ENCODE peak calls at places on chromosomes 1 and 21, in seven cellular contexts. One of them, this sample, is unnamed.
A peak's percentile ranks its signal among the peaks of the same experiment; 100 is the strongest.

GRCh38 chr1:93490357-93490756 is 42.4 kb downstream of the FNBP1L start:
- DNase-seq in IMR-90: no peak
- DNase-seq in fibroblast of lung: no peak
- DNase-seq in adrenal gland: no peak
- DNase-seq in gastrocnemius medialis: no peak
- DNase-seq in A549: no peak
- DNase-seq in CD8-positive, alpha-beta T cell: no peak
- DNase-seq in this sample: no peak

GRCh38 chr1:167447521-167448136 is 70.7 kb downstream of the CD247 start:
- DNase-seq in fibroblast of lung: no peak
- DNase-seq in gastrocnemius medialis: no peak
- DNase-seq in CD8-positive, alpha-beta T cell: peak; percentile 75
- DNase-seq in adrenal gland: no peak
- DNase-seq in IMR-90: no peak
- DNase-seq in A549: peak; percentile 61
- DNase-seq in this sample: no peak

GRCh38 chr1:178262101-178262500 is 168.2 kb downstream of the RASAL2 start:
- DNase-seq in CD8-positive, alpha-beta T cell: no peak
- DNase-seq in fibroblast of lung: peak; percentile 80
- DNase-seq in gastrocnemius medialis: no peak
- DNase-seq in IMR-90: peak; percentile 92
- DNase-seq in adrenal gland: no peak
- DNase-seq in A549: peak; percentile 76
- DNase-seq in this sample: peak; percentile 80

GRCh38 chr21:34278451-34278850 is 85.4 kb upstream of the KCNE2 start:
- DNase-seq in IMR-90: no peak
- DNase-seq in adrenal gland: no peak
- DNase-seq in A549: no peak
- DNase-seq in fibroblast of lung: no peak
- DNase-seq in gastrocnemius medialis: no peak
- DNase-seq in CD8-positive, alpha-beta T cell: no peak
- DNase-seq in this sample: no peak

GRCh38 chr1:19232526-19232851 is 18.8 kb downstream of the EMC1 start:
- DNase-seq in fibroblast of lung: peak; percentile 37
- DNase-seq in CD8-positive, alpha-beta T cell: no peak
- DNase-seq in A549: no peak
- DNase-seq in gastrocnemius medialis: peak; percentile 68
- DNase-seq in adrenal gland: peak; percentile 89
- DNase-seq in IMR-90: peak; percentile 68
- DNase-seq in this sample: peak; percentile 61

GRCh38 chr1:73674945-73675561 is 522.9 kb downstream of the LRRIQ3 start:
- DNase-seq in gastrocnemius medialis: no peak
- DNase-seq in A549: peak; percentile 1
- DNase-seq in IMR-90: no peak
- DNase-seq in adrenal gland: no peak
- DNase-seq in fibroblast of lung: peak; percentile 8
- DNase-seq in CD8-positive, alpha-beta T cell: no peak
- DNase-seq in this sample: peak; percentile 19

GRCh38 chr1:8349473-8349865 is 31.6 kb downstream of the SLC45A1 start:
- DNase-seq in adrenal gland: no peak
- DNase-seq in A549: no peak
- DNase-seq in IMR-90: no peak
- DNase-seq in gastrocnemius medialis: no peak
- DNase-seq in fibroblast of lung: no peak
- DNase-seq in CD8-positive, alpha-beta T cell: no peak
- DNase-seq in this sample: no peak

GRCh38 chr21:34642211-34643075 is 26.4 kb upstream of the CLIC6 start:
- DNase-seq in fibroblast of lung: peak; percentile 76
- DNase-seq in A549: no peak
- DNase-seq in CD8-positive, alpha-beta T cell: no peak
- DNase-seq in adrenal gland: no peak
- DNase-seq in IMR-90: peak; percentile 18
- DNase-seq in gastrocnemius medialis: no peak
- DNase-seq in this sample: peak; percentile 17

GRCh38 chr1:15051898-15052528 is 101.5 kb upstream of the TMEM51 start:
- DNase-seq in adrenal gland: no peak
- DNase-seq in gastrocnemius medialis: no peak
- DNase-seq in IMR-90: peak; percentile 22
- DNase-seq in CD8-positive, alpha-beta T cell: no peak
- DNase-seq in fibroblast of lung: no peak
- DNase-seq in A549: no peak
- DNase-seq in this sample: no peak

GRCh38 chr21:45432575-45433255 is 27.8 kb downstream of the COL18A1 start:
- DNase-seq in A549: no peak
- DNase-seq in CD8-positive, alpha-beta T cell: no peak
- DNase-seq in fibroblast of lung: peak; percentile 56
- DNase-seq in IMR-90: peak; percentile 73
- DNase-seq in adrenal gland: peak; percentile 64
- DNase-seq in gastrocnemius medialis: no peak
- DNase-seq in this sample: peak; percentile 87

GRCh38 chr1:112509005-112509659 is 367 bp downstream of the WNT2B start:
- DNase-seq in fibroblast of lung: peak; percentile 24
- DNase-seq in adrenal gland: peak; percentile 19
- DNase-seq in A549: no peak
- DNase-seq in CD8-positive, alpha-beta T cell: peak; percentile 29
- DNase-seq in IMR-90: no peak
- DNase-seq in gastrocnemius medialis: no peak
- DNase-seq in this sample: no peak

GRCh38 chr1:8013800-8014199 is 12.3 kb downstream of the ERRFI1 start:
- DNase-seq in A549: no peak
- DNase-seq in gastrocnemius medialis: no peak
- DNase-seq in adrenal gland: no peak
- DNase-seq in IMR-90: no peak
- DNase-seq in fibroblast of lung: peak; percentile 38
- DNase-seq in CD8-positive, alpha-beta T cell: no peak
- DNase-seq in this sample: no peak

GRCh38 chr1:18949689-18950414 is 6.6 kb downstream of the IFFO2 start:
- DNase-seq in gastrocnemius medialis: no peak
- DNase-seq in CD8-positive, alpha-beta T cell: no peak
- DNase-seq in A549: peak; percentile 51
- DNase-seq in adrenal gland: peak; percentile 54
- DNase-seq in fibroblast of lung: peak; percentile 72
- DNase-seq in IMR-90: peak; percentile 55
- DNase-seq in this sample: peak; percentile 50

GRCh38 chr1:219798283-219799030 is 129.9 kb downstream of the SLC30A10 start:
- DNase-seq in A549: no peak
- DNase-seq in CD8-positive, alpha-beta T cell: no peak
- DNase-seq in gastrocnemius medialis: no peak
- DNase-seq in fibroblast of lung: peak; percentile 80
- DNase-seq in IMR-90: peak; percentile 82
- DNase-seq in adrenal gland: no peak
- DNase-seq in this sample: peak; percentile 75

GRCh38 chr1:166882893-166883292 is 6.8 kb upstream of the TADA1 start:
- DNase-seq in A549: no peak
- DNase-seq in adrenal gland: no peak
- DNase-seq in fibroblast of lung: no peak
- DNase-seq in IMR-90: no peak
- DNase-seq in gastrocnemius medialis: no peak
- DNase-seq in CD8-positive, alpha-beta T cell: no peak
- DNase-seq in this sample: no peak

GRCh38 chr21:46256501-46256994 is 28.0 kb upstream of the LSS start:
- DNase-seq in gastrocnemius medialis: no peak
- DNase-seq in A549: no peak
- DNase-seq in adrenal gland: peak; percentile 80
- DNase-seq in fibroblast of lung: no peak
- DNase-seq in CD8-positive, alpha-beta T cell: no peak
- DNase-seq in IMR-90: no peak
- DNase-seq in this sample: no peak

GRCh38 chr1:234433563-234434285 is 45.3 kb downstream of the TARBP1 start:
- DNase-seq in gastrocnemius medialis: no peak
- DNase-seq in fibroblast of lung: peak; percentile 86
- DNase-seq in IMR-90: peak; percentile 81
- DNase-seq in A549: peak; percentile 60
- DNase-seq in adrenal gland: no peak
- DNase-seq in CD8-positive, alpha-beta T cell: no peak
- DNase-seq in this sample: peak; percentile 70

GRCh38 chr1:59699227-59699847 is 115.4 kb upstream of the HOOK1 start:
- DNase-seq in CD8-positive, alpha-beta T cell: peak; percentile 28
- DNase-seq in A549: peak; percentile 18
- DNase-seq in IMR-90: peak; percentile 57
- DNase-seq in gastrocnemius medialis: no peak
- DNase-seq in adrenal gland: peak; percentile 33
- DNase-seq in fibroblast of lung: peak; percentile 25
- DNase-seq in this sample: peak; percentile 64

GRCh38 chr1:17502326-17502778 is 37.1 kb upstream of the ARHGEF10L start:
- DNase-seq in CD8-positive, alpha-beta T cell: peak; percentile 20
- DNase-seq in A549: peak; percentile 68
- DNase-seq in IMR-90: peak; percentile 85
- DNase-seq in adrenal gland: peak; percentile 95
- DNase-seq in fibroblast of lung: peak; percentile 75
- DNase-seq in gastrocnemius medialis: peak; percentile 81
- DNase-seq in this sample: peak; percentile 75

GRCh38 chr1:229024528-229025119 is 246.3 kb upstream of the RAB4A start:
- DNase-seq in CD8-positive, alpha-beta T cell: no peak
- DNase-seq in A549: peak; percentile 81
- DNase-seq in IMR-90: peak; percentile 90
- DNase-seq in fibroblast of lung: peak; percentile 82
- DNase-seq in adrenal gland: peak; percentile 91
- DNase-seq in gastrocnemius medialis: peak; percentile 31
- DNase-seq in this sample: peak; percentile 75

GRCh38 chr1:6637770-6638169 is 13.1 kb downstream of the THAP3 start:
- DNase-seq in CD8-positive, alpha-beta T cell: no peak
- DNase-seq in adrenal gland: no peak
- DNase-seq in A549: no peak
- DNase-seq in gastrocnemius medialis: no peak
- DNase-seq in fibroblast of lung: no peak
- DNase-seq in IMR-90: no peak
- DNase-seq in this sample: no peak

GRCh38 chr1:2073382-2074230 is 23.4 kb downstream of the PRKCZ start:
- DNase-seq in CD8-positive, alpha-beta T cell: no peak
- DNase-seq in A549: no peak
- DNase-seq in adrenal gland: no peak
- DNase-seq in IMR-90: peak; percentile 58
- DNase-seq in fibroblast of lung: peak; percentile 78
- DNase-seq in gastrocnemius medialis: no peak
- DNase-seq in this sample: peak; percentile 51

GRCh38 chr1:50970927-50971582 is 1.0 kb downstream of the CDKN2C start:
- DNase-seq in CD8-positive, alpha-beta T cell: no peak
- DNase-seq in A549: no peak
- DNase-seq in fibroblast of lung: no peak
- DNase-seq in adrenal gland: no peak
- DNase-seq in IMR-90: no peak
- DNase-seq in gastrocnemius medialis: no peak
- DNase-seq in this sample: peak; percentile 35

GRCh38 chr1:174875306-174875705 is 124.4 kb upstream of the CACYBP start:
- DNase-seq in adrenal gland: peak; percentile 4
- DNase-seq in CD8-positive, alpha-beta T cell: peak; percentile 18
- DNase-seq in A549: no peak
- DNase-seq in fibroblast of lung: no peak
- DNase-seq in gastrocnemius medialis: no peak
- DNase-seq in IMR-90: no peak
- DNase-seq in this sample: no peak

GRCh38 chr1:22428672-22429071 is 23.0 kb upstream of the ZBTB40 start:
- DNase-seq in fibroblast of lung: peak; percentile 51
- DNase-seq in CD8-positive, alpha-beta T cell: no peak
- DNase-seq in A549: peak; percentile 80
- DNase-seq in adrenal gland: peak; percentile 43
- DNase-seq in IMR-90: peak; percentile 59
- DNase-seq in gastrocnemius medialis: no peak
- DNase-seq in this sample: peak; percentile 65

GRCh38 chr1:16231331-16232315 is 5.4 kb downstream of the CPLANE2 start:
- DNase-seq in IMR-90: no peak
- DNase-seq in CD8-positive, alpha-beta T cell: no peak
- DNase-seq in fibroblast of lung: no peak
- DNase-seq in A549: no peak
- DNase-seq in adrenal gland: no peak
- DNase-seq in gastrocnemius medialis: no peak
- DNase-seq in this sample: no peak

GRCh38 chr1:8070381-8070811 is 44.3 kb upstream of the ERRFI1 start:
- DNase-seq in gastrocnemius medialis: no peak
- DNase-seq in IMR-90: no peak
- DNase-seq in fibroblast of lung: peak; percentile 27
- DNase-seq in A549: peak; percentile 53
- DNase-seq in adrenal gland: no peak
- DNase-seq in CD8-positive, alpha-beta T cell: no peak
- DNase-seq in this sample: no peak

GRCh38 chr21:45152265-45152746 is 77.9 kb downstream of the ADARB1 start:
- DNase-seq in A549: no peak
- DNase-seq in gastrocnemius medialis: no peak
- DNase-seq in fibroblast of lung: peak; percentile 65
- DNase-seq in CD8-positive, alpha-beta T cell: peak; percentile 73
- DNase-seq in IMR-90: no peak
- DNase-seq in adrenal gland: no peak
- DNase-seq in this sample: peak; percentile 26

GRCh38 chr1:181482521-181483083 is 715 bp upstream of the CACNA1E start:
- DNase-seq in gastrocnemius medialis: no peak
- DNase-seq in fibroblast of lung: peak; percentile 20
- DNase-seq in IMR-90: peak; percentile 0
- DNase-seq in adrenal gland: no peak
- DNase-seq in A549: peak; percentile 12
- DNase-seq in CD8-positive, alpha-beta T cell: no peak
- DNase-seq in this sample: no peak

GRCh38 chr1:20507564-20508410 is at the start of gene MUL1:
- DNase-seq in gastrocnemius medialis: peak; percentile 91
- DNase-seq in fibroblast of lung: peak; percentile 92
- DNase-seq in IMR-90: peak; percentile 92
- DNase-seq in CD8-positive, alpha-beta T cell: peak; percentile 95
- DNase-seq in A549: peak; percentile 91
- DNase-seq in adrenal gland: peak; percentile 95
- DNase-seq in this sample: peak; percentile 92

GRCh38 chr21:26923986-26924385 is 42.9 kb downstream of the ADAMTS5 start:
- DNase-seq in A549: no peak
- DNase-seq in fibroblast of lung: no peak
- DNase-seq in CD8-positive, alpha-beta T cell: no peak
- DNase-seq in adrenal gland: no peak
- DNase-seq in gastrocnemius medialis: no peak
- DNase-seq in IMR-90: no peak
- DNase-seq in this sample: no peak
- TF ChIP-seq CTCF in A549: no peak
- TF ChIP-seq CTCF in fibroblast of lung: no peak
- TF ChIP-seq CTCF in CD8-positive, alpha-beta T cell: no peak
- TF ChIP-seq CTCF in adrenal gland: no peak
- TF ChIP-seq CTCF in gastrocnemius medialis: no peak
- TF ChIP-seq CTCF in IMR-90: no peak
- TF ChIP-seq CTCF in this sample: no peak

GRCh38 chr1:115839706-115840095 is 1.2 kb downstream of the NHLH2 start:
- DNase-seq in IMR-90: no peak
- DNase-seq in fibroblast of lung: no peak
- DNase-seq in CD8-positive, alpha-beta T cell: no peak
- DNase-seq in adrenal gland: no peak
- DNase-seq in A549: no peak
- DNase-seq in gastrocnemius medialis: no peak
- DNase-seq in this sample: no peak
- H3K4me3 ChIP-seq in IMR-90: no peak overlapping the region
- H3K4me3 ChIP-seq in fibroblast of lung: no peak overlapping the region
- H3K4me3 ChIP-seq in CD8-positive, alpha-beta T cell: no peak overlapping the region
- H3K4me3 ChIP-seq in adrenal gland: no peak overlapping the region
- H3K4me3 ChIP-seq in A549: no peak overlapping the region
- H3K4me3 ChIP-seq in gastrocnemius medialis: peak overlapping the region; percentile 45
- H3K4me3 ChIP-seq in this sample: no peak overlapping the region

GRCh38 chr1:54488065-54488750 is 59.8 kb upstream of the ACOT11 start:
- DNase-seq in IMR-90: peak; percentile 80
- DNase-seq in adrenal gland: peak; percentile 95
- DNase-seq in fibroblast of lung: peak; percentile 83
- DNase-seq in gastrocnemius medialis: peak; percentile 88
- DNase-seq in A549: peak; percentile 87
- DNase-seq in CD8-positive, alpha-beta T cell: peak; percentile 76
- DNase-seq in this sample: peak; percentile 92
- TF ChIP-seq CTCF in IMR-90: peak; percentile 1
- TF ChIP-seq CTCF in adrenal gland: peak; percentile 36
- TF ChIP-seq CTCF in fibroblast of lung: peak; percentile 9
- TF ChIP-seq CTCF in gastrocnemius medialis: no peak
- TF ChIP-seq CTCF in A549: no peak
- TF ChIP-seq CTCF in CD8-positive, alpha-beta T cell: no peak
- TF ChIP-seq CTCF in this sample: peak; percentile 4

GRCh38 chr1:160189649-160190625 is at the start of gene CASQ1:
- DNase-seq in CD8-positive, alpha-beta T cell: no peak
- DNase-seq in IMR-90: peak; percentile 31
- DNase-seq in adrenal gland: peak; percentile 58
- DNase-seq in fibroblast of lung: peak; percentile 43
- DNase-seq in gastrocnemius medialis: peak; percentile 45
- DNase-seq in A549: no peak
- DNase-seq in this sample: no peak
- H3K4me3 ChIP-seq in CD8-positive, alpha-beta T cell: no peak within 1 kb of the TSS
- H3K4me3 ChIP-seq in IMR-90: no peak within 1 kb of the TSS
- H3K4me3 ChIP-seq in adrenal gland: no peak within 1 kb of the TSS
- H3K4me3 ChIP-seq in fibroblast of lung: no peak within 1 kb of the TSS
- H3K4me3 ChIP-seq in gastrocnemius medialis: peak within 1 kb of the TSS; percentile 43
- H3K4me3 ChIP-seq in A549: no peak within 1 kb of the TSS
- H3K4me3 ChIP-seq in this sample: no peak within 1 kb of the TSS

This sample was measured in astrocyte of the spinal cord.